ENCODE peak calls at places on chromosomes 13 and 19, in seven cellular contexts. W is tibial nerve; V is CD4-positive, CD25-positive, alpha-beta regulatory T cell; S is heart left ventricle; K is lung; Q is neuronal stem cell; I is effector memory CD4-positive, alpha-beta T cell. U is an unnamed sample.

GRCh38 chr19:48835734-48836088 is 580 bp downstream of the HSD17B14 start:
- DNase-seq in W (peak; percentile 96), V (peak; percentile 90), S (peak; percentile 88), K (peak; percentile 92), Q (peak; percentile 90), I (peak; percentile 84), U (peak; percentile 93)

GRCh38 chr13:62033932-62034331 is 618.3 kb upstream of the PCDH20 start:
- DNase-seq in W (no peak), V (no peak), S (no peak), K (no peak), Q (no peak), I (no peak), U (no peak)

GRCh38 chr13:32309812-32310706 is 5.1 kb downstream of the ZAR1L start:
- DNase-seq in W (no peak), V (peak; percentile 44), S (no peak), K (no peak), Q (peak; percentile 41), I (no peak), U (no peak)

GRCh38 chr19:45103200-45103624 is 10.2 kb downstream of the PPP1R37 start:
- DNase-seq in W (no peak), V (peak; percentile 59), S (peak; percentile 25), K (no peak), Q (no peak), I (no peak), U (no peak)

GRCh38 chr13:51801631-51802099 is 2.3 kb downstream of the DHRS12 start:
- DNase-seq in W (peak; percentile 50), V (no peak), S (peak; percentile 81), K (peak; percentile 76), Q (peak; percentile 64), I (no peak), U (peak; percentile 91)

GRCh38 chr13:99995104-99995502 is 13.5 kb downstream of the ZIC2 start:
- DNase-seq in W (no peak), V (no peak), S (no peak), K (no peak), Q (no peak), I (no peak), U (no peak)

GRCh38 chr19:41588497-41589209 is 12.7 kb downstream of the CEACAM21 start:
- DNase-seq in W (no peak), V (no peak), S (no peak), K (no peak), Q (no peak), I (no peak), U (no peak)

GRCh38 chr13:25207291-25207690 is 35.2 kb upstream of the AMER2 start:
- DNase-seq in W (no peak), V (no peak), S (no peak), K (no peak), Q (no peak), I (no peak), U (no peak)

GRCh38 chr13:64847767-64848166 is 2382.4 kb downstream of the PCDH9 start:
- DNase-seq in W (no peak), V (no peak), S (no peak), K (no peak), Q (no peak), I (no peak), U (no peak)

GRCh38 chr13:109610517-109610916 is 175.9 kb downstream of the IRS2 start:
- DNase-seq in W (no peak), V (peak; percentile 19), S (peak; percentile 35), K (peak; percentile 32), Q (no peak), I (peak; percentile 15), U (peak; percentile 3)

GRCh38 chr19:41433171-41433570 is 6.0 kb upstream of the B3GNT8 start:
- DNase-seq in W (no peak), V (no peak), S (no peak), K (no peak), Q (no peak), I (no peak), U (peak; percentile 58)

GRCh38 chr19:48476176-48476575 is 7.0 kb downstream of the CYTH2 start:
- DNase-seq in W (no peak), V (no peak), S (no peak), K (no peak), Q (no peak), I (no peak), U (no peak)

GRCh38 chr13:102293723-102294122 is 108.1 kb downstream of the FGF14 start:
- DNase-seq in W (no peak), V (no peak), S (no peak), K (no peak), Q (no peak), I (no peak), U (no peak)

GRCh38 chr13:32988588-32989256 is 27.5 kb upstream of the KL start:
- DNase-seq in W (no peak), V (no peak), S (no peak), K (no peak), Q (no peak), I (no peak), U (no peak)

GRCh38 chr13:98476538-98476966 is 100.4 kb downstream of the STK24 start:
- DNase-seq in W (no peak), V (peak; percentile 78), S (no peak), K (peak; percentile 53), Q (no peak), I (peak; percentile 88), U (peak; percentile 56)

GRCh38 chr13:35964764-35965163 is 166.4 kb downstream of the DCLK1 start:
- DNase-seq in W (no peak), V (no peak), S (no peak), K (no peak), Q (no peak), I (no peak), U (no peak)

GRCh38 chr19:49890349-49891311 is 6.1 kb downstream of the IL4I1 start:
- DNase-seq in W (no peak), V (no peak), S (no peak), K (no peak), Q (peak; percentile 54), I (peak; percentile 58), U (peak; percentile 55)

GRCh38 chr19:45442927-45443461 is 19.3 kb upstream of the ERCC1 start:
- DNase-seq in W (peak; percentile 48), V (peak; percentile 44), S (peak; percentile 46), K (peak; percentile 58), Q (no peak), I (peak; percentile 38), U (peak; percentile 63)

GRCh38 chr13:26727633-26728032 is 33.0 kb downstream of the GPR12 start:
- DNase-seq in W (no peak), V (no peak), S (no peak), K (no peak), Q (no peak), I (no peak), U (no peak)

GRCh38 chr19:54517483-54517882 is 14.9 kb downstream of the LAIR2 start:
- DNase-seq in W (no peak), V (peak; percentile 47), S (peak; percentile 43), K (peak; percentile 33), Q (peak; percentile 1), I (no peak), U (peak; percentile 69)

GRCh38 chr13:37984357-37984756 is 114.8 kb upstream of the TRPC4 start:
- DNase-seq in W (no peak), V (no peak), S (no peak), K (no peak), Q (no peak), I (no peak), U (no peak)

GRCh38 chr19:540867-541637 is 2.8 kb upstream of the GZMM start:
- DNase-seq in W (no peak), V (no peak), S (no peak), K (no peak), Q (no peak), I (no peak), U (no peak)

GRCh38 chr19:539429-540030 is 4.3 kb upstream of the GZMM start:
- DNase-seq in W (no peak), V (no peak), S (no peak), K (no peak), Q (no peak), I (no peak), U (no peak)

GRCh38 chr19:541699-542098 is 2.2 kb upstream of the GZMM start:
- DNase-seq in W (no peak), V (no peak), S (no peak), K (no peak), Q (no peak), I (no peak), U (no peak)

GRCh38 chr19:543912-544608 is at the start of gene GZMM:
- DNase-seq in W (no peak), V (peak; percentile 80), S (no peak), K (no peak), Q (no peak), I (peak; percentile 71), U (no peak)

GRCh38 chr19:542173-542866 is 1.5 kb upstream of the GZMM start:
- DNase-seq in W (no peak), V (no peak), S (no peak), K (no peak), Q (no peak), I (no peak), U (peak; percentile 80)
- H3K27ac ChIP-seq in W (no peak overlapping the region), V (no peak overlapping the region), S (no peak overlapping the region), K (no peak overlapping the region), Q (no peak overlapping the region), I (no peak overlapping the region), U (no peak overlapping the region)

DNA sequence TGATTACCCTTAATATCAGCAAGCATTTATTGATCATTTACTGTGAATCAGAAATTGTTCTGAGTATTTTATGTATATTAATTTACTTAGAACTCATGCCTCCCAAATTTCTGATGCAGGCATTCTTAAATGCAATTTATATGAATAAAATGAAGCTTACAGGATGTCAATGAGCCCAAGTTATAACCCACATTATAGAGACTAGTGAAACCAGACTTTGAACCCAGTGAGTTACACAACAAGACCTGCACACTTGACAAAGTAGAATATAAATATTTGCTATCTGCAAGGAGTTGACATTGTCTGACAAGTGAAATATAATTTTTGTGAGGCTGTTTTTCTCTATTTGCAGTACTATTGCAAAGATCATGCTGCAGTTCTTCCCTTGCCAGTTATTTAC is 656.0 kb downstream of the GPC5 start:
- DNase-seq in W (no peak), V (no peak), S (no peak), K (no peak), Q (no peak), I (no peak), U (no peak)
- H3K27me3 ChIP-seq in W (no peaks in the 10 kb centered on the region), V (no peaks in the 10 kb centered on the region), S (no peaks in the 10 kb centered on the region), K (no peaks in the 10 kb centered on the region), Q (no peaks in the 10 kb centered on the region), I (no peaks in the 10 kb centered on the region), U (no peaks in the 10 kb centered on the region)

GRCh38 chr13:31107109-31107508 is 54.6 kb downstream of the HSPH1 start:
- DNase-seq in W (no peak), V (no peak), S (no peak), K (no peak), Q (no peak), I (no peak), U (no peak)
- H3K4me1 ChIP-seq in W (no peaks in the 10 kb centered on the region), V (no peaks in the 10 kb centered on the region), S (no peaks in the 10 kb centered on the region), K (no peaks in the 10 kb centered on the region), Q (no peaks in the 10 kb centered on the region), I (no peaks in the 10 kb centered on the region), U (no peaks in the 10 kb centered on the region)

DNA sequence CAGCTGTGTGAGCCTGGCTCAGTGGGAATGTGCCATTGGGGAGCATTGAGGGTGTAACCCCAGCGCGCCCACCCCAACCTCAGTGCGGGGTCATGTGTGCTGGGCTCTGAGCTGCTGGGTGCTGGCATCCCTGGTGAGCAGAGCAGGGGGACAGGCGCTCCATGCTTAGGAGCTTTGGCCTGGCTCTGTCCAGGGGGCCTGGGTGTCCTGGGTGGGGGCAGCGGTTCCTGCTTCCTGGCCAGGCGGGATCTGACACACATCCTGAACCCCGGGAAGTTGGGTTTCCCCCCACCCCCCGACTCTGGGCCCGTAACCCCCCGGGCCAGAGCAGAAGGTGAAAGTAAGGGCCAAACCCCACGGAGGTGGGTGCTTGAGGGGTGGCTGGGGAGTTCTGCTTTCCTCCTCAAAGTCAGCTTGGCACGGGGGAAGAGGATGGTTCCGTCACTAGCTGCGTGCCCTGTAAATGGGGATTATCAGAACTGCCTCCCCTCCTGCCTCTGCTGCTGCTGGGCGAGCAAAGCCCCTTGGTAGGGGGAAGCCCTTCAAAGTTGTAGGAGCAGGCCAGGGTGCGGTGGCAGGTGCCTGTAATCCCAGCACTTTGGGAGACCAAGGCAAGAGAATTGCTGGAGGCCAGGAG is 1.7 kb downstream of the LRP3 start:
- DNase-seq in W (no peak), V (no peak), S (no peak), K (no peak), Q (no peak), I (no peak), U (no peak)
- H3K27ac ChIP-seq in W (no peak overlapping the region), V (no peak overlapping the region), S (no peak overlapping the region), K (no peak overlapping the region), Q (no peak overlapping the region), I (no peak overlapping the region), U (no peak overlapping the region)

U was measured in pancreas.